ENCODE peak calls at places on chromosomes 1 and 21, in seven cellular contexts. V, P, M, S, T, N and F are unnamed samples. For H3K4me1 and H4K20me1, the result is how much of the 10 kb centered on the place peaks cover.

GRCh38 chr21:25997788-25998611 is 172.6 kb downstream of the APP start:
- DNase-seq in V (no peak), P (no peak), M (peak), S (no peak), T (peak), N (no peak), F (no peak)

GRCh38 chr1:156692958-156693857 is 12.2 kb downstream of the CRABP2 start:
- DNase-seq in V (peak), P (no peak), M (peak), S (no peak), T (peak), N (no peak), F (peak)

GRCh38 chr1:188281927-188282326 is 1453.2 kb downstream of the PLA2G4A start:
- DNase-seq in V (no peak), P (no peak), M (no peak), S (peak), T (no peak), N (no peak), F (no peak)

GRCh38 chr1:36303650-36304360 is 2.4 kb upstream of the SH3D21 start:
- DNase-seq in V (no peak), P (no peak), M (no peak), S (no peak), T (no peak), N (no peak), F (no peak)

GRCh38 chr1:14706656-14707055 is 108.2 kb downstream of the KAZN start:
- DNase-seq in V (no peak), P (no peak), M (no peak), S (no peak), T (no peak), N (no peak), F (no peak)

GRCh38 chr1:183203094-183203493 is 17.0 kb downstream of the LAMC2 start:
- DNase-seq in V (no peak), P (no peak), M (no peak), S (no peak), T (no peak), N (no peak), F (peak)

GRCh38 chr21:33268736-33269441 is 2.7 kb downstream of the IL10RB start:
- DNase-seq in V (no peak), P (no peak), M (peak), S (no peak), T (peak), N (no peak), F (no peak)

GRCh38 chr21:29342394-29342957 is 43.8 kb downstream of the BACH1 start:
- DNase-seq in V (no peak), P (peak), M (peak), S (peak), T (no peak), N (peak), F (no peak)

GRCh38 chr21:38861989-38862683 is 56.4 kb downstream of the ETS2 start:
- DNase-seq in V (no peak), P (no peak), M (no peak), S (no peak), T (no peak), N (peak), F (peak)

GRCh38 chr1:19109545-19109944 is 100.5 kb downstream of the UBR4 start:
- DNase-seq in V (no peak), P (no peak), M (no peak), S (no peak), T (no peak), N (no peak), F (no peak)

GRCh38 chr21:27799861-27800260 is 833.0 kb upstream of the ADAMTS5 start:
- DNase-seq in V (no peak), P (no peak), M (no peak), S (no peak), T (no peak), N (no peak), F (no peak)

GRCh38 chr1:61641578-61642336 is 83.2 kb downstream of the TM2D1 start:
- DNase-seq in V (peak), P (peak), M (peak), S (peak), T (peak), N (peak), F (peak)

GRCh38 chr1:245317253-245317652 is 162.5 kb downstream of the KIF26B start:
- DNase-seq in V (no peak), P (no peak), M (no peak), S (no peak), T (no peak), N (no peak), F (no peak)

GRCh38 chr1:209751627-209752231 is 4.1 kb upstream of the TRAF3IP3 start:
- DNase-seq in V (no peak), P (no peak), M (no peak), S (no peak), T (no peak), N (no peak), F (no peak)

GRCh38 chr1:29326123-29326522 is 89.8 kb downstream of the PTPRU start:
- DNase-seq in V (no peak), P (no peak), M (no peak), S (no peak), T (no peak), N (no peak), F (no peak)

GRCh38 chr1:85623061-85623471 is 42.5 kb downstream of the CCN1 start:
- DNase-seq in V (no peak), P (peak), M (peak), S (peak), T (no peak), N (peak), F (no peak)

GRCh38 chr1:19483261-19483660 is 2.1 kb downstream of the CAPZB start:
- DNase-seq in V (no peak), P (no peak), M (no peak), S (no peak), T (no peak), N (no peak), F (no peak)

GRCh38 chr1:248812736-248813425 is 12.8 kb downstream of the SH3BP5L start:
- DNase-seq in V (peak), P (no peak), M (no peak), S (no peak), T (no peak), N (no peak), F (no peak)

GRCh38 chr1:173661763-173662162 is 7.9 kb downstream of the ANKRD45 start:
- DNase-seq in V (no peak), P (no peak), M (no peak), S (no peak), T (no peak), N (no peak), F (no peak)

GRCh38 chr1:89587728-89588127 is 45.2 kb upstream of the LRRC8C start:
- DNase-seq in V (no peak), P (no peak), M (no peak), S (no peak), T (peak), N (peak), F (no peak)

GRCh38 chr1:212667223-212668139 is 32.2 kb downstream of the BATF3 start:
- DNase-seq in V (no peak), P (peak), M (peak), S (peak), T (peak), N (peak), F (no peak)

GRCh38 chr1:13825033-13825432 is 125.0 kb downstream of the PRDM2 start:
- DNase-seq in V (no peak), P (no peak), M (no peak), S (peak), T (no peak), N (no peak), F (no peak)

GRCh38 chr1:172399369-172400072 is 21.0 kb upstream of the C1orf105 start:
- DNase-seq in V (peak), P (peak), M (peak), S (peak), T (peak), N (peak), F (no peak)

GRCh38 chr21:14959343-14959742 is 105.5 kb downstream of the NRIP1 start:
- DNase-seq in V (no peak), P (peak), M (no peak), S (peak), T (no peak), N (peak), F (no peak)

GRCh38 chr1:36522021-36522420 is 39.3 kb upstream of the CSF3R start:
- DNase-seq in V (no peak), P (no peak), M (no peak), S (no peak), T (no peak), N (no peak), F (no peak)

GRCh38 chr1:998905-999796 is 746 bp downstream of the HES4 start:
- DNase-seq in V (peak), P (no peak), M (peak), S (peak), T (no peak), N (no peak), F (no peak)

GRCh38 chr1:203129501-203130231 is 2.1 kb downstream of the ADORA1 start:
- DNase-seq in V (no peak), P (no peak), M (no peak), S (no peak), T (no peak), N (no peak), F (no peak)

GRCh38 chr21:42220138-42220701 is 1.3 kb downstream of the ABCG1 start:
- DNase-seq in V (no peak), P (peak), M (peak), S (peak), T (peak), N (peak), F (peak)

GRCh38 chr1:22208265-22208972 is 65.5 kb upstream of the WNT4 start:
- DNase-seq in V (peak), P (no peak), M (no peak), S (no peak), T (no peak), N (no peak), F (no peak)

DNA sequence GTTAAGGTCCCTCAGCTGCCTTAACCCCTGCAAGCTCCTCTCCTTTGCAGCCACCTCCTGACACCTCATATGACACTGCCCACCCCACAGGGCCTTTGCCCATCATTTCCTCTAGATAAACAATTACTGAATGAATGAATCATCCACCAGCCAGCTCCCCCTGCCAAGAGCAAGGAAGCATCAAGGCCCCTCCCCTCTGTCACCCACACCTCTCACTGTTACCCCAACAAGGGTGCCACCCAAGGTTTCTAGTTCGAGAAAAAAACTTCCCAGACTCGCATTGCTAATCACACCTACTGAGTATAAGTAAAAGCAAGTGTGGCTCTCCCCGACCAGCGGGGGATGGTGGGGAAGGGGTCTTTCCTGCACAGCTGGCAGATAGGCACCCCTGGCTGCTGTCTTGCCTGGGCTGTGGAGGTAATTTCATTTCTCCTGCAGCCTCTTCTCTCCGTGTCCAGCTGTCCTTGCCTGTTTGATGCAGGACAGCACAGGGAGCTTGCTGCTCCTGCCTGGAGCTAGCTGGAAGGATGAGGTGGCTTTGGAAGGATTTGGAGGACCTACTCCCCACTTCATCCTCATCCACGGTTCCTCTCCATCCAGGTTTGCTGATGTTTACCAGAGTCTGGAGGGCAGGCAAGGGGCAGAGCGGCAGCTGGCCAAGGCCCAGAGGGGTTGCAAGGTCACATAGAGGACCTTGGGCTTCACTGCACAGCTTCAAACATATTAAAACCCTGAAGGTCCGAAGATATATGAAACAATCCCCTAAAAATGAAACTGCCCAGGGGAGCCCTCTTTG is 33.1 kb upstream of the LBR start:
- DNase-seq in V (no peak), P (no peak), M (no peak), S (no peak), T (no peak), N (peak), F (peak)
- H3K4me1 ChIP-seq in V (under half), P (under half), M (under half), S (under half), T (under half), N (under half), F (under half)

DNA sequence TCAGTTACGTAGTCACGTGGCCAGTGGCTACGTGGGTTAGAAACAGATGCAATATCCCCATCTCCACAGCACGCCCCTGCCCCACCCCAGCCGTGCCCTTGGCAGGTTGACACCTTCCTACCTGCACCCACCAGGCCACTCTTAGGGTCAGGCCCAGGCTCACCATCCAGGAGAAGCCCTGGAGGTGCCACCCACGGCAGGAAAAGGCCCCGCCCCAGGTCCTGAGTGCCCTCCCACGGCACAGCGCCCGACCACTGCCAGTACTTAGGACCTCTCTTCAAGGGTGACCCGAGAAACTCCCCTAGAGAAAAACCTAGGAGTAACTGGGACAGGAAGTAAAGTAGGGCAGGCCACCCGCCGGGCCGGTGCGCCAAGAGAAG is 1.5 kb downstream of the C1orf35 start:
- DNase-seq in V (peak), P (no peak), M (no peak), S (no peak), T (no peak), N (no peak), F (no peak)
- H4K20me1 ChIP-seq in V (under half), P (half or more), M (under half), S (half or more), T (under half), N (under half), F (half or more)

GRCh38 chr1:230403442-230403841 is 22.7 kb downstream of the PGBD5 start:
- DNase-seq in V (no peak), P (no peak), M (no peak), S (no peak), T (no peak), N (no peak), F (no peak)
- H3K27ac ChIP-seq in V (no peak), P (no peak), M (no peak), S (no peak), T (no peak), N (no peak), F (no peak)

GRCh38 chr1:102110591-102110990 is 113.9 kb upstream of the OLFM3 start:
- DNase-seq in V (no peak), P (no peak), M (no peak), S (no peak), T (no peak), N (no peak), F (no peak)
- H3K4me1 ChIP-seq in V (under half), P (under half), M (under half), S (under half), T (under half), N (under half), F (under half)

DNA sequence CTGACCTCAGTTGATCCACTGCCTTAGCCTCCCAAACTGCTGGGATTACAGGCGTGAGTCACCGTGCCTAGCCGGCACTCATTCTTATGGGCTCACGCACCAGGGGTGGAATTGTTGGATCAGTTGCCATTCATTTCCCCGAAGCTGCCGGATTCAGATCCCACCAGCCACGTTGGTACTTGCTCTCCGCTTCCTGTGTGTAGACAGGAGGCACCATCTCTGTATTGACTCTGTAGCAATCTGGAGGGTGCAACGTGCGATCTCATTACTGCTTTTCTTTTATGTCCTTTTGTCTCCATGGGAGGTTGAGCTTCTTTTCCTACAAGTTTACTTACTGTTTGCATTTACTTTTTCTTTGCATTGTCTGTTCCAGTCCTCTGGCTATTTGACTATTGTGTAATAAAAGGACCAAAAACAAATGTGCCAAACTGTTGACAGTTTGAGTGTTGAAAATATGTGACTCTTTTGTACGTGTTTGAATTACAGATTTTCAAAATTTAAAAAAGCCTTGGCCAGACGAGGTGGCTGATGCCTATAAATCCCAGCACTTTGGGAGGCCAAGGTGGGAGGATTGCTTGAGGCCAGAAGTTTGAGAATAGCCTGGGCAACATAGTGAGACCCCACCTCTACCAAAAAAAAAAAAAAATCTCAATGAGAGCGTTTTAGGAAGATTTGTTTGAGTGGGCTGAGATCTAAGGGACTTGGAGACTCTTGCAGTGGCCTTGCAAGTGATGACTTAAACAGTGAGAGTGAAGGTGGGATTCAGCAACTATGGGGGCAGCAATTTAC is 39.1 kb downstream of the SPSB1 start:
- DNase-seq in V (no peak), P (peak), M (no peak), S (no peak), T (peak), N (peak), F (no peak)
- H4K20me1 ChIP-seq in V (under half), P (half or more), M (under half), S (half or more), T (under half), N (under half), F (half or more)

GRCh38 chr21:43646550-43647260 is 12.6 kb downstream of the HSF2BP start:
- DNase-seq in V (peak), P (peak), M (peak), S (peak), T (peak), N (peak), F (peak)
- H3K27ac ChIP-seq in V (no peak), P (no peak), M (peak), S (no peak), T (no peak), N (no peak), F (no peak)